ENCODE peak calls at places on chromosomes 12 and 14, in five cellular contexts. V, N, Q, I and G are unnamed samples.

GRCh38 chr14:55388160-55388559 is 23.5 kb downstream of the ATG14 start:
- DNase-seq in I (no peak), V (no peak), N (no peak), Q (no peak), G (no peak)

GRCh38 chr14:64767215-64767964 is 63.2 kb downstream of the PLEKHG3 start:
- DNase-seq in Q (no peak), V (no peak), N (peak; percentile 70), I (no peak), G (no peak)

GRCh38 chr14:55124774-55125372 is 4.2 kb upstream of the LGALS3 start:
- DNase-seq in Q (no peak), I (no peak), V (no peak), N (no peak), G (no peak)

GRCh38 chr14:79056879-79057278 is 886.7 kb downstream of the NRXN3 start:
- DNase-seq in V (no peak), N (no peak), I (no peak), Q (no peak), G (no peak)

GRCh38 chr14:30125322-30125944 is 197.8 kb upstream of the PRKD1 start:
- DNase-seq in N (no peak), I (no peak), V (no peak), Q (no peak), G (no peak)

GRCh38 chr12:25767613-25768012 is 190.9 kb upstream of the RASSF8 start:
- DNase-seq in Q (no peak), I (no peak), V (no peak), N (no peak), G (no peak)

GRCh38 chr12:5872745-5873144 is 72.3 kb downstream of the ANO2 start:
- DNase-seq in V (no peak), N (no peak), Q (peak; percentile 34), I (no peak), G (no peak)

GRCh38 chr12:14410841-14411569 is 45.5 kb downstream of the ATF7IP start:
- DNase-seq in N (no peak), V (no peak), I (no peak), Q (no peak), G (no peak)

GRCh38 chr12:402127-402456 is 648 bp downstream of the CCDC77 start:
- DNase-seq in V (no peak), N (no peak), Q (no peak), I (no peak), G (no peak)

GRCh38 chr14:33978892-33979612 is 28.2 kb upstream of the EGLN3 start:
- DNase-seq in Q (no peak), N (no peak), V (no peak), I (no peak), G (no peak)

GRCh38 chr12:119241049-119241448 is 62.3 kb downstream of the HSPB8 start:
- DNase-seq in V (no peak), I (no peak), Q (no peak), N (no peak), G (no peak)

GRCh38 chr12:26610774-26611173 is 222.2 kb downstream of the ITPR2 start:
- DNase-seq in Q (no peak), V (no peak), I (no peak), N (peak; percentile 27), G (no peak)

GRCh38 chr12:68264864-68265256 is 11.5 kb upstream of the IL22 start:
- DNase-seq in N (no peak), I (no peak), V (no peak), Q (no peak), G (no peak)

GRCh38 chr14:99524804-99525698 is 43.8 kb downstream of the CCNK start:
- DNase-seq in N (peak; percentile 56), Q (peak; percentile 66), I (no peak), V (no peak), G (no peak)

GRCh38 chr14:28651148-28651547 is 115.4 kb upstream of the FOXG1 start:
- DNase-seq in Q (no peak), I (no peak), N (no peak), V (no peak), G (no peak)

GRCh38 chr14:69547701-69548348 is 26.8 kb downstream of the CCDC177 start:
- DNase-seq in V (no peak), I (no peak), N (peak; percentile 87), Q (no peak), G (no peak)

GRCh38 chr14:33693237-33693636 is 257.6 kb downstream of the EGLN3 start:
- DNase-seq in I (no peak), Q (no peak), N (no peak), V (no peak), G (no peak)

GRCh38 chr14:73741876-73742519 is 27.8 kb upstream of the PNMA1 start:
- DNase-seq in Q (no peak), N (peak; percentile 90), I (no peak), V (no peak), G (no peak)

GRCh38 chr12:26319511-26319910 is 124.1 kb downstream of the SSPN start:
- DNase-seq in V (no peak), Q (peak; percentile 20), I (no peak), N (no peak), G (no peak)